ENCODE peak calls at places on chromosomes 7 and 10, in six cellular contexts. D is ovary, E is HCT116, O is NB4, A is A549, H is gastrocnemius medialis. L is an unnamed sample.

GRCh38 chr7:120055300-120055699 is 217.7 kb upstream of the KCND2 start:
- DNase-seq in H (no peak), E (peak), D (no peak), O (peak), A (no peak), L (no peak)

GRCh38 chr10:85319826-85320225 is 991.4 kb downstream of the CCSER2 start:
- DNase-seq in E (no peak), H (no peak), A (no peak), D (no peak), O (no peak), L (no peak)

GRCh38 chr7:138008588-138009349 is 6.9 kb upstream of the CREB3L2 start:
- DNase-seq in H (no peak), A (peak), E (peak), O (peak), D (no peak), L (no peak)

GRCh38 chr10:117016271-117016670 is 11.3 kb upstream of the SHTN1 start:
- DNase-seq in E (no peak), A (no peak), H (no peak), O (no peak), D (no peak), L (no peak)

GRCh38 chr10:119521443-119522204 is 20.9 kb downstream of the RGS10 start:
- DNase-seq in E (peak), H (no peak), O (no peak), D (no peak), A (peak), L (no peak)

GRCh38 chr10:103548581-103549348 is 55.3 kb downstream of the NEURL1 start:
- DNase-seq in D (no peak), A (no peak), O (no peak), E (no peak), H (peak), L (peak)

GRCh38 chr7:36286241-36286640 is 103.4 kb upstream of the ANLN start:
- DNase-seq in H (no peak), D (no peak), A (no peak), E (no peak), O (no peak), L (no peak)

GRCh38 chr10:84938117-84938905 is 609.9 kb downstream of the CCSER2 start:
- DNase-seq in D (no peak), A (no peak), O (no peak), E (no peak), H (no peak), L (no peak)

GRCh38 chr10:47136866-47137265 is 163.1 kb upstream of the GDF10 start:
- DNase-seq in H (no peak), E (no peak), A (no peak), O (no peak), D (no peak), L (no peak)

GRCh38 chr10:123429631-123430257 is 236.4 kb upstream of the GPR26 start:
- DNase-seq in D (no peak), E (no peak), A (no peak), O (no peak), H (no peak), L (no peak)

GRCh38 chr10:120456626-120457430 is at the start of gene PLPP4:
- DNase-seq in H (no peak), O (no peak), A (no peak), E (no peak), D (peak), L (no peak)

GRCh38 chr7:141551080-141551772 is at the start of gene AGK:
- DNase-seq in D (peak), O (peak), A (peak), H (peak), E (peak), L (peak)
- TF ChIP-seq POLR2A in D (no peak), O (peak), A (peak), H (no peak), E (peak), L (no peak)

DNA sequence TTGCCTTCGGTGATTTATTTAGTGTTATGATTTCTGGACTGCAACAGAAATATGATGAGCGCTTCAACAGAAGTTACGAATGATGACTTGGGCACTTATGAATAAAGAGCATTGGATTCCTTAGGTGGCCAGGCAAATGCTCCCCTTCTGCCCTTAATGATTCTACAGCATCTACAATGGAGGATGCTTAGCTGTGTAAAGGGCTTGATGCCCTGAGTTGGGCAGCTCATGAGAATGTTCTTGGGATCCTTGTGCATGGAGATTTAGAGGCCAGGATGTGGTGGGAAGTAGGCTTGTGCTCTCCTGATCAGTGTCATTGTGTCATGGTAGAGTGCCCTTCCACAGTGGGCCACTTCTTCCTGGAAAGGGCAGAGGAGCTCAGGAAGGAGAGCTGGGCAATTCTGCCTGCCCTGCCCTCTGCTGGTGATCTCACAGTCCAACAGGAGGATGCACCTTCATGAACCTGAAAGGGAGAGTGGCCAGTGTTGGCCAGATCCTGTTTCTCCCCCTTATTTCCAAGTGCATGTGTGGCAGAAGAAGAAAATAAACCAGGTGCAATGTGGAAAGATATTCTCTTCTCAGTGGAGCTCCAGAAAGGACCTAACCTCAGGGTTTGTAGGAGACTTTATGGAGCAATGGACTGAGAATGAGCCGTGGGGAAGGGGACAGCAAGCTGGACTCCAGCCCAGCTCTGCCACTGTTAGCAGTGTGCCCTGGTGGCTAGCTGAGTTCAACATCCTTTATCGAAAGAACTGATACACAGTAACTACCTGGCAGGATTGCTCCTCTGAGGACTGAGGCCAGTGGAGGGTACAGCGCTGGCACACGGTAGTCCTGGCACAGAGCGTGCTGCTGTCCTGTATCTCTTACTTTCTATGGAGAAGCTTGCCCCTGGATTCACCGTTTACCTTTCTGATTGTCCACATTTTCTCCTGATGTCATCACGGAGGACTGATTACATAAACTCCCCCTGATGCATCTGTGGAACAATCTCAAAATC is 182.9 kb downstream of the BMPER start:
- DNase-seq in E (peak), H (no peak), O (peak), D (no peak), A (no peak), L (no peak)
- TF ChIP-seq CTCF in E (peak), H (peak), O (peak), D (no peak), A (peak), L (no peak)

GRCh38 chr7:23369695-23370404 is 70.7 kb downstream of the MALSU1 start:
- DNase-seq in O (no peak), E (no peak), D (no peak), A (no peak), H (no peak), L (no peak)

GRCh38 chr7:23377134-23377533 is 78.0 kb downstream of the MALSU1 start:
- DNase-seq in D (no peak), O (no peak), H (no peak), E (no peak), A (no peak), L (no peak)

GRCh38 chr7:23373151-23374004 is 74.2 kb downstream of the MALSU1 start:
- DNase-seq in H (no peak), E (no peak), O (peak), D (no peak), A (no peak), L (no peak)

GRCh38 chr7:23369100-23369499 is 70.0 kb downstream of the MALSU1 start:
- DNase-seq in O (no peak), A (no peak), D (no peak), H (no peak), E (no peak), L (no peak)

DNA sequence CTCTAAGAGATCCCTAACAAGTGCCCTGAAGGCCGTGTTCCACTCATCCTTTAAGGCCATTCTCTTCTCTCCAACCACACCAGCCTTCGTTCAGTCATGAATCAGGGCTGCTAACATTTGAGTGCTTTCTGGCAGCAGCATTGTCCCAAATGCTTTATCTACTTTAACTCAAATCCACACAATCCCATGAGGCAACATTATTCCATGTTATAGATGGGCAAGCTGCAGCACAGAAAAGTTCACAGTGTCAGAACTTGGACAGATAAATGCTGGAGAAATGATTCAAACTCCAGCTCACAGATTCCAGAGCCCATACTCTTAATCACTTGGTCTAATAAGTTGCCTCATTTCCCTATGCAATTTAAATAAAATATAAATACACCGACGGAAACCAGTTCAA is 73.5 kb downstream of the MALSU1 start:
- DNase-seq in D (no peak), H (no peak), E (no peak), O (no peak), A (no peak), L (no peak)
- H3K4me3 ChIP-seq in D (no peak), H (no peak), E (no peak), O (no peak), A (no peak), L (no peak)

GRCh38 chr10:133422223-133422820 is 2.1 kb downstream of the SPRN start:
- DNase-seq in A (no peak), E (no peak), H (no peak), D (no peak), O (no peak), L (no peak)
- TF ChIP-seq POLR2A in A (no peak), E (no peak), H (no peak), D (no peak), O (no peak), L (no peak)

GRCh38 chr7:117637937-117638336 is 158.1 kb downstream of the CFTR start:
- DNase-seq in A (no peak), E (no peak), D (no peak), O (no peak), H (no peak), L (no peak)

GRCh38 chr7:117639966-117640365 is 160.1 kb downstream of the CFTR start:
- DNase-seq in A (no peak), H (no peak), D (no peak), O (no peak), E (no peak), L (no peak)

GRCh38 chr7:117645456-117646181 is 165.8 kb downstream of the CFTR start:
- DNase-seq in A (no peak), D (no peak), O (peak), H (no peak), E (no peak), L (no peak)

DNA sequence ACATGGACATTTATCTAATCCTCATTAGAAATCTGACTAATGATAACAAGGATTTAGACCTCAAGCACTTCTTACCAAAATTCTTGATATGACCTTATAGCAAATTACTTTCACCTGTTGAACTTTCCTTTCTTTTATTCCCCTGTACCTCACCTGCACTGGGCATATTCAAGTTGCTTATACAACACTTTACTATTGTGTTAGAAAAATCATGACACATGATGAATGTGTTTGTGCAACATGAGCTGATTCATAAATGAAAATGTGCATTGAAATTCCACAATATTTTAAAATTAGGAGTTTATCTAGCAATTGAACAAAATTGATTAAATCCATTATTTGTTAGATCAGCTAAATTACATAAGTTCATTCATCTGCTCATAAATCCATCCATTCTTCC is 160.6 kb downstream of the CFTR start:
- DNase-seq in E (no peak), D (no peak), A (no peak), H (no peak), O (no peak), L (no peak)
- TF ChIP-seq CTCF in E (no peak), D (no peak), A (no peak), H (no peak), O (no peak), L (no peak)

GRCh38 chr7:18521945-18522566 is 26.5 kb downstream of the HDAC9 start:
- DNase-seq in D (no peak), H (no peak), A (no peak), O (no peak), E (no peak), L (no peak)

GRCh38 chr7:18520450-18521235 is 25.1 kb downstream of the HDAC9 start:
- DNase-seq in A (no peak), D (no peak), H (peak), E (no peak), O (peak), L (no peak)

GRCh38 chr7:18518555-18518954 is 23.0 kb downstream of the HDAC9 start:
- DNase-seq in E (no peak), A (no peak), O (no peak), H (no peak), D (no peak), L (no peak)

GRCh38 chr7:18524248-18524647 is 28.7 kb downstream of the HDAC9 start:
- DNase-seq in H (no peak), D (no peak), A (no peak), O (no peak), E (no peak), L (no peak)

DNA sequence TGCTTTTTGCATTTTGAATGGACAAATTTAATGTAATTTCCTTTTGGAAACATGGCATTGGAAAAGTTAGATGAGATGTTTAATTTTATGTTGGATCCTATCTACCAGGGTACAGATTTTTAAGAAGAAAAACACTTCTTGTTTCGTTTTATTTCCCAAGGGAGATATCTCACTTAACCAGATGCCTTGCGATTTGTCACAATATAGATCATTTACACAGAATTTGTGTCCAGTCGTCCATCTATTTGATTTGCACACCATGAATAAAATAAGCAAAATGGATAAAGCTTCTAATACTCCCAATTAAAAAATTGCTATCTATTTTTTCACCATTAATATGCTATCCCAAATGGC is 25.7 kb downstream of the HDAC9 start:
- DNase-seq in E (no peak), D (no peak), A (no peak), O (no peak), H (no peak), L (no peak)
- H3K4me3 ChIP-seq in E (no peak), D (no peak), A (no peak), O (no peak), H (peak), L (no peak)

GRCh38 chr7:16993543-16993942 is 111.8 kb upstream of the AGR3 start:
- DNase-seq in A (no peak), O (no peak), D (no peak), H (no peak), E (no peak), L (no peak)

GRCh38 chr7:16986775-16987174 is 105.0 kb upstream of the AGR3 start:
- DNase-seq in D (no peak), H (no peak), E (no peak), A (no peak), O (peak), L (no peak)

GRCh38 chr7:16985621-16986020 is 103.8 kb upstream of the AGR3 start:
- DNase-seq in E (no peak), D (no peak), H (no peak), A (no peak), O (no peak), L (no peak)

GRCh38 chr7:16991551-16991950 is 109.8 kb upstream of the AGR3 start:
- DNase-seq in O (no peak), E (no peak), A (no peak), D (no peak), H (no peak), L (no peak)

GRCh38 chr7:16989883-16990413 is 108.2 kb upstream of the AGR3 start:
- DNase-seq in D (peak), A (peak), O (no peak), H (peak), E (peak), L (peak)
- TF ChIP-seq POLR2A in D (no peak), A (no peak), O (no peak), H (no peak), E (no peak), L (no peak)